ENCODE peak calls at places on chromosomes 2 and 18, in four cellular contexts. I is A549, D is WTC11, U is left colon. Z is an unnamed sample.

GRCh38 chr2:112541315-112542122 is 746 bp upstream of the POLR1B start:
- DNase-seq in I (peak), D (peak), U (peak), Z (peak)

GRCh38 chr2:13542642-13543041 is 825.9 kb downstream of the TRIB2 start:
- DNase-seq in I (no peak), D (no peak), U (no peak), Z (no peak)

GRCh38 chr18:63775166-63775730 is at the start of gene SERPINB7:
- DNase-seq in I (peak), D (no peak), U (no peak), Z (no peak)

GRCh38 chr2:128315829-128316776 is 2.6 kb downstream of the HS6ST1 start:
- DNase-seq in I (no peak), D (no peak), U (peak), Z (no peak)

GRCh38 chr2:218323526-218324472 is 31.5 kb upstream of the TMBIM1 start:
- DNase-seq in I (peak), D (peak), U (peak), Z (peak)

GRCh38 chr18:515838-516237 is 15.3 kb upstream of the COLEC12 start:
- DNase-seq in I (no peak), D (no peak), U (no peak), Z (no peak)

GRCh38 chr2:99623035-99623434 is 133.2 kb upstream of the REV1 start:
- DNase-seq in I (no peak), D (no peak), U (no peak), Z (no peak)

GRCh38 chr18:73274812-73275621 is 407.2 kb upstream of the NETO1 start:
- DNase-seq in I (peak), D (no peak), U (no peak), Z (no peak)

GRCh38 chr2:236538242-236538641 is 31.4 kb upstream of the ACKR3 start:
- DNase-seq in I (no peak), D (no peak), U (no peak), Z (no peak)

GRCh38 chr2:60453301-60453700 is 100.2 kb downstream of the BCL11A start:
- DNase-seq in I (no peak), D (peak), U (no peak), Z (peak)

GRCh38 chr2:9002637-9003365 is 683 bp downstream of the MBOAT2 start:
- DNase-seq in I (peak), D (peak), U (peak), Z (peak)

GRCh38 chr18:34039194-34039593 is 185.5 kb downstream of the NOL4 start:
- DNase-seq in I (no peak), D (no peak), U (no peak), Z (no peak)

GRCh38 chr2:64784168-64785061 is 130.7 kb upstream of the SERTAD2 start:
- DNase-seq in I (no peak), D (no peak), U (peak), Z (no peak)

GRCh38 chr2:173056705-173057368 is 18.8 kb upstream of the MAP3K20 start:
- DNase-seq in I (no peak), D (no peak), U (no peak), Z (no peak)

GRCh38 chr2:47193607-47194006 is 38.5 kb upstream of the STPG4 start:
- DNase-seq in I (no peak), D (no peak), U (no peak), Z (no peak)

GRCh38 chr18:36295880-36296301 is 1.6 kb upstream of the FHOD3 start:
- DNase-seq in I (no peak), D (peak), U (no peak), Z (no peak)

GRCh38 chr18:10526211-10526949 is 553 bp downstream of the NAPG start:
- DNase-seq in I (peak), D (peak), U (peak), Z (peak)

GRCh38 chr18:25058520-25058919 is 293.4 kb downstream of the ZNF521 start:
- DNase-seq in I (no peak), D (peak), U (peak), Z (no peak)

GRCh38 chr2:38107738-38108410 is 31.9 kb upstream of the CYP1B1 start:
- DNase-seq in I (no peak), D (no peak), U (no peak), Z (no peak)

GRCh38 chr2:100822587-100823248 is 2.8 kb downstream of the NPAS2 start:
- DNase-seq in I (no peak), D (no peak), U (no peak), Z (no peak)

GRCh38 chr2:215479121-215479520 is 43.3 kb upstream of the FN1 start:
- DNase-seq in I (no peak), D (no peak), U (no peak), Z (no peak)

GRCh38 chr2:96954490-96954846 is 31.9 kb downstream of the FAM178B start:
- DNase-seq in I (no peak), D (no peak), U (no peak), Z (no peak)

GRCh38 chr2:140454717-140455116 is 1674.5 kb upstream of the NXPH2 start:
- DNase-seq in I (peak), D (no peak), U (no peak), Z (no peak)

GRCh38 chr2:12455626-12456025 is 261.1 kb upstream of the TRIB2 start:
- DNase-seq in I (no peak), D (no peak), U (no peak), Z (no peak)

GRCh38 chr2:42770288-42771131 is 6.6 kb upstream of the OXER1 start:
- DNase-seq in I (peak), D (peak), U (no peak), Z (peak)

GRCh38 chr18:22703883-22704626 is 229.1 kb upstream of the RBBP8 start:
- DNase-seq in I (peak), D (no peak), U (no peak), Z (peak)

GRCh38 chr2:171841996-171842395 is 52.0 kb downstream of the SLC25A12 start:
- DNase-seq in I (no peak), D (no peak), U (no peak), Z (no peak)

GRCh38 chr2:238821944-238822670 is 25.8 kb upstream of the TWIST2 start:
- DNase-seq in I (no peak), D (no peak), U (no peak), Z (no peak)

GRCh38 chr2:26630235-26630634 is 10.9 kb downstream of the CIB4 start:
- DNase-seq in I (no peak), D (no peak), U (no peak), Z (no peak)

GRCh38 chr2:239240480-239240881 is 160.3 kb downstream of the HDAC4 start:
- DNase-seq in I (no peak), D (no peak), U (no peak), Z (no peak)

GRCh38 chr2:32246911-32247310 is 17.8 kb downstream of the NLRC4 start:
- DNase-seq in I (no peak), D (no peak), U (no peak), Z (no peak)

GRCh38 chr18:74501386-74501785 is 5.2 kb downstream of the CNDP2 start:
- DNase-seq in I (no peak), D (no peak), U (no peak), Z (no peak)

GRCh38 chr2:234826676-234827075 is 125.1 kb upstream of the SH3BP4 start:
- DNase-seq in I (no peak), D (no peak), U (no peak), Z (no peak)

GRCh38 chr2:240392948-240393830 is 42.3 kb upstream of the GPC1 start:
- DNase-seq in I (no peak), D (peak), U (peak), Z (peak)

GRCh38 chr2:46256563-46257142 is 40.6 kb upstream of the EPAS1 start:
- DNase-seq in I (no peak), D (no peak), U (no peak), Z (no peak)

GRCh38 chr18:72541871-72542690 is 2.1 kb downstream of the CBLN2 start:
- DNase-seq in I (no peak), D (peak), U (no peak), Z (peak)

GRCh38 chr18:76962851-76963250 is 140.5 kb downstream of the ZNF236 start:
- DNase-seq in I (no peak), D (no peak), U (no peak), Z (no peak)